ENCODE peak calls at places on chromosome 14, in six cellular contexts. F, D, G, T, P and Y are unnamed samples.

GRCh38 chr14:103343164-103343879 is 9.3 kb downstream of the EIF5 start:
- DNase-seq in T (no peak), D (no peak), P (no peak), G (no peak), F (no peak), Y (no peak)

GRCh38 chr14:53865716-53866115 is 90.9 kb downstream of the BMP4 start:
- DNase-seq in G (no peak), F (no peak), P (no peak), D (no peak), T (no peak), Y (no peak)

GRCh38 chr14:55814873-55815272 is 234.9 kb downstream of the KTN1 start:
- DNase-seq in P (no peak), F (no peak), D (no peak), G (no peak), T (no peak), Y (no peak)

GRCh38 chr14:98008381-98009113 is 1211.4 kb downstream of the VRK1 start:
- DNase-seq in P (no peak), F (no peak), G (no peak), D (no peak), T (no peak), Y (no peak)

GRCh38 chr14:59356783-59357182 is 108.4 kb downstream of the GPR135 start:
- DNase-seq in T (no peak), P (no peak), D (no peak), F (no peak), G (peak), Y (no peak)

GRCh38 chr14:92670967-92671366 is 77.5 kb downstream of the LGMN start:
- DNase-seq in P (no peak), D (no peak), F (no peak), G (no peak), T (no peak), Y (no peak)

GRCh38 chr14:76829016-76829365 is 2.8 kb downstream of the LRRC74A start:
- DNase-seq in D (no peak), F (no peak), G (no peak), P (no peak), T (no peak), Y (no peak)

GRCh38 chr14:103056322-103057027 is 874 bp downstream of the CDC42BPB start:
- DNase-seq in G (no peak), D (peak), P (peak), F (no peak), T (no peak), Y (no peak)

GRCh38 chr14:69107407-69108003 is 45.4 kb downstream of the DCAF5 start:
- DNase-seq in F (peak), P (peak), D (no peak), G (peak), T (peak), Y (no peak)

GRCh38 chr14:100106661-100107112 is 41.5 kb downstream of the EVL start:
- DNase-seq in D (no peak), F (no peak), T (no peak), P (no peak), G (no peak), Y (no peak)

GRCh38 chr14:33692762-33693161 is 258.1 kb downstream of the EGLN3 start:
- DNase-seq in T (no peak), G (no peak), D (no peak), F (no peak), P (no peak), Y (no peak)

GRCh38 chr14:65834812-65835211 is 422.3 kb downstream of the FUT8 start:
- DNase-seq in T (no peak), P (no peak), D (no peak), G (no peak), F (no peak), Y (no peak)

GRCh38 chr14:65835501-65835900 is 423.0 kb downstream of the FUT8 start:
- DNase-seq in G (no peak), D (no peak), F (no peak), P (no peak), T (no peak), Y (no peak)

GRCh38 chr14:65832431-65833253 is 420.1 kb downstream of the FUT8 start:
- DNase-seq in T (peak), D (no peak), G (no peak), F (no peak), P (no peak), Y (no peak)

GRCh38 chr14:65834051-65834450 is 421.5 kb downstream of the FUT8 start:
- DNase-seq in P (no peak), F (no peak), D (no peak), G (no peak), T (no peak), Y (no peak)

DNA sequence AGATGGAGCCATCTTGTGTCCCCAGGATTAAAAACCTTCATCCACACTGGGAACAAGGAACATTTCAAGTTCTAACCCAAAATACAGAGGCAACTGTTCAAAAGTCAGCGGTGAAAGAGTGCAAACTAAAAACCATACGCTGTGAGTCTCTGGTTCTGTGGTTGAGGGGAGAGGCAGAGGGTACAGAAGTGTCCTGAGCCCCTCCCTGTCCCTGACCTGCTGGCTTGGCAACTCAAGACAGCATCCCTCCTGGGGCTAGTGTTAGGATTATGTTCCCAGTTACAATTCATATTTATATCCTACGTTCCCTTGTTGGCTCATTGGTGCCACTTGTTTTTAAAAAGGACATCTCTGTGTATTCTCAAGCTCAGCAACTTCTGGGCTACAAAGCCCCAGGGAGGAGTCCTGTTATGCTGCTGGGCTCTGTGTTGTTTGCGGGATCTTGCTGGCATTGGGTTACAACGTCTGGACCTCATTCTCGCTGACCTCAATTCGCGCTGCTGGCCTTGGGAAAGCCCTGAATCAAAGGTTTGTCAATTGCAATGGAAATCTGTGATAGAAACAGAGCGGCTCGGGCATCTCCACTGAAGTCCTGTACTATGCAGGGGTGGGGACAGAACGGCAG is 420.8 kb downstream of the FUT8 start:
- DNase-seq in P (no peak), G (no peak), D (no peak), F (no peak), T (no peak), Y (no peak)
- H3K4me3 ChIP-seq in P (no peak), G (no peak), D (no peak), F (no peak), T (no peak), Y (no peak)

GRCh38 chr14:52044791-52045522 is 23.9 kb downstream of the NID2 start:
- DNase-seq in D (no peak), T (no peak), F (no peak), G (no peak), P (no peak), Y (no peak)
- TF ChIP-seq ZNF274 in D (no peak), T (no peak), F (no peak), G (no peak), P (no peak), Y (no peak)

GRCh38 chr14:91573528-91573893 is 63.4 kb upstream of the PPP4R3A start:
- DNase-seq in F (no peak), T (no peak), P (no peak), G (no peak), D (no peak), Y (no peak)
- H3K4me3 ChIP-seq in F (peak), T (no peak), P (no peak), G (no peak), D (peak), Y (peak)

GRCh38 chr14:93938766-93939303 is 11.7 kb downstream of the FAM181A start:
- DNase-seq in F (no peak), D (no peak), P (no peak), G (no peak), T (no peak), Y (no peak)

GRCh38 chr14:93941293-93941910 is 14.3 kb downstream of the FAM181A start:
- DNase-seq in F (no peak), T (no peak), G (no peak), P (no peak), D (no peak), Y (no peak)

GRCh38 chr14:93940437-93940836 is 13.3 kb downstream of the FAM181A start:
- DNase-seq in F (no peak), T (no peak), D (no peak), G (no peak), P (no peak), Y (no peak)

GRCh38 chr14:93937519-93937918 is 10.4 kb downstream of the FAM181A start:
- DNase-seq in P (no peak), T (no peak), D (no peak), G (no peak), F (no peak), Y (no peak)

GRCh38 chr14:93939304-93940229 is 12.4 kb downstream of the FAM181A start:
- DNase-seq in G (peak), P (peak), F (peak), D (peak), T (no peak), Y (peak)
- TF ChIP-seq ZNF274 in G (no peak), P (no peak), F (no peak), D (no peak), T (no peak), Y (no peak)